ENCODE peak calls at places on chromosomes 3 and 15, in four cellular contexts. U, X, T and F are unnamed samples.

GRCh38 chr3:66195347-66195783 is 25.4 kb upstream of the SLC25A26 start:
- DNase-seq in U (no peak), X (peak), T (no peak), F (no peak)

GRCh38 chr3:112676659-112677234 is 35.8 kb upstream of the CCDC80 start:
- DNase-seq in U (no peak), X (peak), T (peak), F (peak)

GRCh38 chr15:48696627-48697312 is 51.3 kb upstream of the FBN1 start:
- DNase-seq in U (no peak), X (no peak), T (no peak), F (no peak)

GRCh38 chr3:12227833-12228232 is 61.0 kb upstream of the PPARG start:
- DNase-seq in U (no peak), X (no peak), T (no peak), F (no peak)

GRCh38 chr3:123687286-123687685 is 102.4 kb upstream of the HACD2 start:
- DNase-seq in U (no peak), X (no peak), T (no peak), F (no peak)

GRCh38 chr3:187264051-187264450 is 27.5 kb downstream of the MASP1 start:
- DNase-seq in U (no peak), X (no peak), T (no peak), F (no peak)

GRCh38 chr15:80637747-80638146 is 57.4 kb upstream of the ABHD17C start:
- DNase-seq in U (no peak), X (no peak), T (no peak), F (no peak)

GRCh38 chr15:62474771-62475124 is 309.7 kb upstream of the C2CD4B start:
- DNase-seq in U (no peak), X (no peak), T (no peak), F (no peak)

GRCh38 chr3:56917740-56918568 is 116.2 kb upstream of the ARHGEF3 start:
- DNase-seq in U (no peak), X (no peak), T (no peak), F (peak)

GRCh38 chr3:134694445-134694844 is 43.6 kb upstream of the KY start:
- DNase-seq in U (no peak), X (peak), T (no peak), F (no peak)

GRCh38 chr15:33675246-33675645 is 293.1 kb upstream of the CHRM5 start:
- DNase-seq in U (no peak), X (no peak), T (no peak), F (no peak)

GRCh38 chr3:47825590-47825989 is 22.7 kb downstream of the DHX30 start:
- DNase-seq in U (no peak), X (no peak), T (no peak), F (no peak)

GRCh38 chr3:189277711-189278110 is 105.9 kb downstream of the TPRG1 start:
- DNase-seq in U (no peak), X (peak), T (no peak), F (no peak)

GRCh38 chr3:50212502-50212901 is 7.4 kb downstream of the SLC38A3 start:
- DNase-seq in U (no peak), X (no peak), T (no peak), F (no peak)

GRCh38 chr15:64522226-64522823 is 61.9 kb downstream of the ZNF609 start:
- DNase-seq in U (no peak), X (peak), T (no peak), F (no peak)

GRCh38 chr3:45631486-45631885 is 36.9 kb downstream of the LIMD1 start:
- DNase-seq in U (no peak), X (no peak), T (no peak), F (no peak)

GRCh38 chr3:37712918-37713819 is 148.5 kb upstream of the CTDSPL start:
- DNase-seq in U (no peak), X (no peak), T (no peak), F (no peak)

GRCh38 chr3:22360197-22360596 is 609.2 kb upstream of the ZNF385D start:
- DNase-seq in U (no peak), X (no peak), T (no peak), F (no peak)